ENCODE peak calls at places on chromosomes 11 and 22, in nine cellular contexts. U is tibial artery; K is CD4-positive, alpha-beta memory T cell; V is IMR-90; Y is MM.1S; D is tibial nerve; Z is mesendoderm; X is breast epithelium; S is neuronal stem cell. M is an unnamed sample. For H3K27me3 and H3K4me1, the result is how much of the 10 kb centered on the place peaks cover.

GRCh38 chr22:32325416-32325801 is 32.3 kb upstream of the RFPL3 start:
- DNase-seq in V (no peak), S (no peak), X (peak), Z (no peak), K (no peak), U (peak), Y (no peak), D (no peak), M (no peak)

GRCh38 chr11:113468666-113469345 is 6.4 kb downstream of the DRD2 start:
- DNase-seq in S (no peak), Y (no peak), D (no peak), V (no peak), Z (no peak), K (no peak), X (no peak), U (no peak), M (no peak)

GRCh38 chr22:21951931-21952465 is 650 bp downstream of the PPM1F start:
- DNase-seq in D (no peak), S (no peak), V (peak), U (no peak), Y (peak), Z (peak), K (no peak), X (no peak), M (peak)

GRCh38 chr11:84146826-84147225 is 860.7 kb upstream of the CCDC90B start:
- DNase-seq in D (no peak), U (no peak), K (no peak), Z (peak), X (no peak), V (no peak), Y (no peak), S (no peak), M (no peak)

GRCh38 chr11:43687120-43687791 is 6.7 kb downstream of the HSD17B12 start:
- DNase-seq in D (no peak), Z (peak), V (peak), X (no peak), U (peak), S (no peak), Y (no peak), K (no peak), M (no peak)

GRCh38 chr11:69427337-69427736 is 54.1 kb upstream of the LINC01488 start:
- DNase-seq in Y (no peak), V (no peak), K (no peak), D (no peak), X (no peak), U (no peak), Z (peak), S (no peak), M (no peak)

GRCh38 chr11:355581-356458 is 13.5 kb upstream of the B4GALNT4 start:
- DNase-seq in V (peak), Y (no peak), U (peak), D (peak), K (peak), X (peak), Z (peak), S (peak), M (peak)

GRCh38 chr11:2675540-2675939 is 24.3 kb downstream of the KCNQ1OT1 start:
- DNase-seq in K (no peak), S (no peak), V (no peak), U (no peak), D (no peak), Y (no peak), X (no peak), Z (no peak), M (peak)

DNA sequence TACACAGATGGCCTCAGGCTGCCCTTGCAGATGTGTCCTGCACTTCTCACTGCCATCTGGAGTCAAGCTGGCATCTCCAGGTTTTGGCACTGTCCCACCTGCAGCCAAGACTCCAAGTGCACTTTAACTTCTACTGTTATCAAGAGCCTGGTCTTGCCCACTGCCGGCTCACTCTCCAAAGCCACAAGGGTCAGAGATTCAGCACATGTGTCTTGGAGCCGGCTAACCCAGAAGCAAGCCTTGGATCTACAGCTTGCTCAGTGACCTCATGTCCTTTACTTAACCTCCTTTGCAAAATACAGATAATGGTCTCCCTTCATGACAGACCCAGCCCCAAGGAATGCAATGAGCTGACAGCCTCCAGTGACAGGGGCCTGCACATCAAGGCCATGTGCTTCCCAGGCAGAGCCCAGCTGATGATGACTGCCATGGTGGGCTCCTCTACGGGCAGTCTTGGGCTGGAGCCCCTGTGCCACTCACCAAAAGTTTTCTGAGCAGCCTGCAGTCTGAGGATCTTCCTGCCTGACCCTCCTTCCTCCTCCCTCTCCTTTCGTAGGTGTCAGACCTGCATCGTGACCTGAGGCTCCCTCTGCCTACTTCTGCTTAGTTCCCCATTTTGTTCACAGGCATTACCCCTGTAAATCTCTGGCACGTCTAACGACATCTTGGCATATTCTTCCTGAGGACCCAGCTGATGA is 9.0 kb downstream of the TP53AIP1 start:
- DNase-seq in Z (no peak), V (no peak), Y (no peak), K (no peak), X (no peak), U (no peak), D (no peak), S (no peak), M (no peak)
- H3K27me3 ChIP-seq in Z (under half), V (under half), Y (under half), K (under half), X (under half), U (under half), D (under half), S (under half), M (under half)

DNA sequence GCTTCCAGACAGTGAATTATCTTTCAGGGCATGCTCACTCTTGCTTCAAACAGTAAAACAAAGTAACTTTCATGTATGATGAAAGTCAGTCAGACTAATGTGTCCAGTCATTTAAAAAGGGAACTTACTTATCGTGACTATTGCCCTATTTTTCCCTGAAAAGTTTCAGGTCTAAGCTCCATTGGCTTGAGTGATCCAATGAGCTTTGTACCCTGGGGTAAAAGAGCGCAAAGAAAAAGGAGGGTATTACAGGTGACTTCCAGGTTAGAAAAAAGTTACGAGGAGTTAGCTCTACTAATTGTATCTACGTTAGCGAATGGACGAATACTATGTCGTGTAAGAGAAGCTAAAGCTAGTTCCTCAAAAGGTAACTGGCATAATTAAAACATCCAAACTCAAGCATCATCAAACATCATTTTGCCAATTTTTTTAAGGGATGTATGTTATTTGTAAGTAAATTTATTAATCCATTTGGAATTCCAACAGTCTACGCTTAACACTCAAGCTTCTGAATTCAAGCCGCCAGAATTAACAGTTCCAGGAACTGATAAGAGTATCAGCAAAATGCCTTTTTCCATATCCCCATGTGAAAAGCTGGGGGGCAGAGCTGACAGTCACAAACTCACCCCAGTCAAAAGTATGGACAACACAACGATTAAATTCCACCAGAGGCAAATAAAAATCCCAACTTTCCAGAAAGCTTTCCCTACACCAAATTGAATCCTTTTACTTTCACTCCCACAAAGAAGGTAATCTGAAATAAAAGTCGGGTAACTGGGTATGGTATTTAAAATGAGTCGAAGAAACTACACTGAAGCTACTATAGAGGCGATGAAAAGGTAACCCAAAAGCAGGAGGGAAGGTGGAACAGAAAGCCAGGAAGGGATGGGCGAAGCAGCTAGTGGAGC is 1.4 kb downstream of the PICALM start:
- DNase-seq in S (no peak), Y (peak), D (no peak), V (no peak), U (no peak), X (no peak), Z (no peak), K (no peak), M (no peak)
- H3K4me1 ChIP-seq in S (under half), Y (under half), D (under half), V (under half), U (half or more), X (under half), Z (under half), K (under half), M (under half)

GRCh38 chr11:72595292-72595684 is 78.9 kb downstream of the PDE2A start:
- DNase-seq in X (no peak), V (no peak), D (no peak), Y (no peak), U (no peak), Z (no peak), S (peak), K (no peak), M (no peak)

GRCh38 chr11:72598901-72599300 is 75.3 kb downstream of the PDE2A start:
- DNase-seq in Y (no peak), S (peak), K (no peak), D (no peak), V (peak), Z (peak), U (no peak), X (no peak), M (peak)

GRCh38 chr11:72600557-72600956 is 73.7 kb downstream of the PDE2A start:
- DNase-seq in Y (no peak), Z (no peak), X (no peak), S (no peak), U (no peak), D (no peak), V (no peak), K (no peak), M (no peak)

GRCh38 chr11:72599325-72600117 is 74.7 kb downstream of the PDE2A start:
- DNase-seq in X (no peak), D (no peak), S (no peak), U (no peak), Z (peak), K (no peak), V (no peak), Y (no peak), M (no peak)

DNA sequence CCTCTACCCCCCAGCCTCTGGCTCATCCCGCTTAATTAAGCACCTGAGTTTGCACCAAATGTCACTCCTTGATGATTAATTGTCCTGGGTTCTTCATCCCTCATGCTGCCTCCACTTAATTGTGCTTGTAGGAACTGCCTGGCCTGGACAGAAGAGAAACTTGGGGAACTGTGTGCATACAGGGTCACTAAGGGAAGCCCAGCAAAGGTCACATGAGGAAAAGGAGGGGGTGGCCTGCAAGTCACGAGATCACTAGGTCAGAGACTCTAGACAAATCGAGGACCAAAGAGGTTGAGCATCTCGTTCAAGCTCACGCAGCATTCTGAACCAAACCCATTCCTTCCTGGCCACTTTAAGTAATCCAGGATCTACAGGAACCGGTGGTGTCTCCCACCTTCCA is 75.8 kb downstream of the PDE2A start:
- DNase-seq in Y (no peak), V (no peak), U (no peak), D (no peak), K (no peak), Z (no peak), X (no peak), S (no peak), M (no peak)
- H3K27me3 ChIP-seq in Y (under half), V (half or more), U (under half), D (under half), K (under half), Z (under half), X (under half), S (half or more), M (under half)

GRCh38 chr11:72722050-72722748 is 30.0 kb downstream of the ARAP1 start:
- DNase-seq in S (peak), D (peak), U (peak), Z (peak), X (peak), K (peak), Y (peak), V (peak), M (peak)

GRCh38 chr11:72721689-72722049 is 30.5 kb downstream of the ARAP1 start:
- DNase-seq in V (no peak), S (no peak), Y (peak), K (no peak), Z (peak), D (no peak), U (no peak), X (no peak), M (peak)

GRCh38 chr11:72720806-72721205 is 31.4 kb downstream of the ARAP1 start:
- DNase-seq in X (no peak), Y (no peak), V (no peak), U (no peak), Z (no peak), D (no peak), K (no peak), S (no peak), M (peak)

GRCh38 chr11:72720047-72720446 is 32.2 kb downstream of the ARAP1 start:
- DNase-seq in S (no peak), U (no peak), V (no peak), X (no peak), D (no peak), Y (no peak), K (no peak), Z (no peak), M (peak)

GRCh38 chr11:72721276-72721675 is 30.9 kb downstream of the ARAP1 start:
- DNase-seq in S (no peak), X (no peak), Y (no peak), V (no peak), D (no peak), Z (no peak), K (no peak), U (no peak), M (no peak)
- H3K4me1 ChIP-seq in S (under half), X (under half), Y (under half), V (under half), D (under half), Z (under half), K (half or more), U (half or more), M (half or more)

M was measured in body of pancreas.